ENCODE peak calls at places on chromosomes 6 and 20, in ten cellular contexts. N is brain microvascular endothelial cell, E is psoas muscle, K is GM23248, V is OCI-LY7, H is skeletal muscle cell, P is lower lobe of right lung, R is dorsolateral prefrontal cortex, A is Caco-2, O is cardiac muscle cell. X is an unnamed sample.

GRCh38 chr6:10271982-10272381 is 142.9 kb downstream of the TFAP2A start:
- DNase-seq in E (no peak), A (no peak), K (no peak), N (no peak), R (no peak), H (no peak), O (no peak), V (no peak), P (no peak), X (no peak)

GRCh38 chr6:111722220-111722731 is 116.6 kb upstream of the TRAF3IP2 start:
- DNase-seq in O (peak; percentile 88), V (no peak), N (peak; percentile 39), P (no peak), A (no peak), E (no peak), H (peak; percentile 69), R (no peak), K (peak; percentile 75), X (no peak)

GRCh38 chr6:30227763-30228487 is 14.7 kb upstream of the TRIM26 start:
- DNase-seq in K (no peak), R (no peak), H (no peak), N (no peak), P (no peak), E (no peak), O (no peak), A (no peak), V (no peak), X (no peak)

GRCh38 chr6:14286144-14286543 is 168.6 kb downstream of the CD83 start:
- DNase-seq in K (peak; percentile 86), N (peak; percentile 91), P (no peak), H (peak; percentile 78), A (no peak), O (peak; percentile 95), V (no peak), E (no peak), R (no peak), X (no peak)

GRCh38 chr6:42368156-42368555 is 83.6 kb downstream of the TRERF1 start:
- DNase-seq in V (no peak), K (no peak), O (no peak), E (no peak), N (no peak), R (no peak), A (no peak), P (no peak), H (no peak), X (no peak)

GRCh38 chr6:14910692-14911547 is 334.9 kb upstream of the JARID2 start:
- DNase-seq in E (no peak), P (peak; percentile 79), O (peak; percentile 64), H (no peak), V (peak; percentile 85), R (no peak), N (no peak), K (no peak), A (no peak), X (no peak)

GRCh38 chr20:4726710-4727391 is 5.1 kb downstream of the PRND start:
- DNase-seq in H (peak; percentile 41), K (peak; percentile 92), A (no peak), V (peak; percentile 16), O (peak; percentile 59), R (no peak), N (peak; percentile 19), E (no peak), P (no peak), X (peak; percentile 75)

GRCh38 chr6:37061157-37061804 is 55.8 kb downstream of the FGD2 start:
- DNase-seq in A (no peak), P (no peak), V (peak; percentile 78), O (no peak), K (no peak), H (no peak), E (peak; percentile 88), R (no peak), N (no peak), X (no peak)

GRCh38 chr20:6333110-6333509 is 210.3 kb upstream of the FERMT1 start:
- DNase-seq in H (no peak), N (no peak), V (no peak), P (no peak), A (peak; percentile 42), E (no peak), O (no peak), R (no peak), K (no peak), X (no peak)

GRCh38 chr6:26216015-26216885 is 129.0 kb downstream of the HFE start:
- DNase-seq in K (peak; percentile 94), H (peak; percentile 94), R (no peak), E (peak; percentile 64), O (peak; percentile 98), V (peak; percentile 98), N (peak; percentile 93), P (no peak), A (peak; percentile 85), X (peak; percentile 87)

GRCh38 chr6:160085226-160085625 is 36.4 kb upstream of the SLC22A1 start:
- DNase-seq in A (no peak), K (no peak), E (no peak), P (no peak), V (no peak), R (no peak), N (no peak), O (no peak), H (no peak), X (no peak)

GRCh38 chr20:60249436-60249835 is 291.2 kb downstream of the CDH26 start:
- DNase-seq in O (peak; percentile 23), V (no peak), E (no peak), K (peak; percentile 97), N (peak; percentile 97), H (peak; percentile 92), A (no peak), R (no peak), P (no peak), X (no peak)

GRCh38 chr6:161135695-161136591 is 137.9 kb downstream of the AGPAT4 start:
- DNase-seq in V (peak; percentile 13), A (no peak), E (no peak), O (no peak), K (no peak), P (no peak), N (no peak), R (no peak), H (no peak), X (no peak)

DNA sequence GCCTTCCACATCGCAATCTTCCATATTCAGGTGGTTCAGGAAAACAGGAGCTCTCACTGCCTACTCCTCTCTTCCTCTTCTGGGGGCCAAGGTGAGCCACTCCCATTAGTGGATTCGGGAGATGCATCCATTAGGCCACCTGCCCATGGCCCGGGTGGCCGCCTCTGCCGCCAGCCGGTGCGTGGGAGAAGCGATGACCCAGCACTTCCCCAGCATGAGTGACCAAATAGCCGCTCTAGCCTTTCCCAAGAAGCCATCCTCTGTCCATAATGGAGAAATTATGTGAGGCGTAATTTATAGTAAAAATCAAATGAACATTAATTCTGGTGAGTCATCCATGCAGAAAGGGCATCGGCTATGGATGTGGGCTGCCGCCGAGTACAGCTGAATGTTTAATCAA is 39.4 kb downstream of the GNAS-AS1 start:
- DNase-seq in V (no peak), K (no peak), E (no peak), O (no peak), A (no peak), H (no peak), P (no peak), N (no peak), R (no peak), X (no peak)
- H3K4me3 ChIP-seq in V (no peak overlapping the region), K (no peak overlapping the region), E (no peak overlapping the region), O (no peak overlapping the region), A (no peak overlapping the region), H (no peak overlapping the region), P (no peak overlapping the region), N (no peak overlapping the region), R (no peak overlapping the region), X (no peak overlapping the region)

DNA sequence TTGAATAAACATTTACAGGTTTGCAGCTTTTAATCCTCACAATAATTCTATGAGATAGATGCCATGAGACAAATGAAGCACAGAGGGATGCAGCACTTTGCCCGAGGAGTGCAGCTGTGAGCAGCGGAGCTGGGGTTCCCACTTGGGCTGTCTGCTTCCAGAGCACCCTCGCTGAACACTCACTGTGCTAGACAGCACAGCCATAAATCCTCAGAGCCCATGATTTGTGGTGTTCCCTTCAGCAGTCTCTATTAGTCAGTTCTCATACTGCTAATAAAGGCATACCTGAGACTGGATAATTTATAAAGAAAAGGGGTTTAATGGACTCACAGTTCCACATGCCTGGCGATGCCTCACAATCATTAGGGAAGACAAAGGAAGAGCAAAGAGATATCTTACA is 25.2 kb upstream of the CTAGE9 start:
- DNase-seq in R (no peak), A (no peak), K (no peak), N (no peak), E (no peak), P (no peak), H (no peak), O (no peak), V (no peak), X (no peak)
- H3K4me3 ChIP-seq in R (no peak overlapping the region), A (no peak overlapping the region), K (no peak overlapping the region), N (no peak overlapping the region), E (no peak overlapping the region), P (no peak overlapping the region), H (no peak overlapping the region), O (no peak overlapping the region), V (no peak overlapping the region), X (no peak overlapping the region)

DNA sequence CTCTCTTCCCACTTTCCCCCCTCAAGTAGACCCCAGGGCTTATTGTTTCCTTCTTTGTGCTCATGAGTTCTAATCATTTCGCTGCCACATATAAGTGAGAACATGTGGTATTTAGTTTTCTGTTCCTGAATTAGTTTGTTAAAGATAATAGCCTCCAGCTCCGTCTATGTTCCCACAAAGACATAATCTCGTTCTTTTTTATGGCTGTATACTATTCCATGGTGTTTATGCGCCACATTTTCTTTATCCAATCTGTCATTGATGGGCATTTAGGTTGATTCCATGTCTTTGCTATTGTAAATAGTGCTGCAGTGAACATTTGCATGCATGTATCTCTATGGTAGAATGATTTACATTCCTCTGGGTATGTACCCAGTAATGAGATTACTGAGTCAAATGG is 16.9 kb upstream of the PERP start:
- DNase-seq in H (no peak), A (no peak), R (no peak), K (no peak), E (no peak), V (no peak), N (no peak), O (no peak), P (no peak), X (no peak)
- H3K4me3 ChIP-seq in H (no peak overlapping the region), A (no peak overlapping the region), R (no peak overlapping the region), K (no peak overlapping the region), E (no peak overlapping the region), V (no peak overlapping the region), N (no peak overlapping the region), O (no peak overlapping the region), P (no peak overlapping the region), X (no peak overlapping the region)

GRCh38 chr6:80528115-80528514 is 421.6 kb downstream of the BCKDHB start:
- DNase-seq in E (no peak), R (no peak), N (no peak), K (no peak), H (no peak), P (no peak), A (no peak), O (peak; percentile 48), V (no peak), X (no peak)
- H3K4me3 ChIP-seq in E (no peak overlapping the region), R (no peak overlapping the region), N (no peak overlapping the region), K (no peak overlapping the region), H (no peak overlapping the region), P (no peak overlapping the region), A (no peak overlapping the region), O (no peak overlapping the region), V (no peak overlapping the region), X (no peak overlapping the region)

GRCh38 chr6:137811121-137811911 is 55.7 kb upstream of the TNFAIP3 start:
- DNase-seq in O (peak; percentile 84), K (peak; percentile 95), E (peak; percentile 62), H (peak; percentile 85), R (no peak), N (peak; percentile 88), V (peak; percentile 59), P (peak; percentile 86), A (peak; percentile 76), X (no peak)
- H3K4me3 ChIP-seq in O (no peak overlapping the region), K (peak overlapping the region; percentile 14), E (no peak overlapping the region), H (no peak overlapping the region), R (no peak overlapping the region), N (no peak overlapping the region), V (no peak overlapping the region), P (peak overlapping the region; percentile 6), A (no peak overlapping the region), X (no peak overlapping the region)

X was measured in HAP-1.